ENCODE peak calls at places on chromosomes 13 and 19, in eight cellular contexts. One of them, this sample, is unnamed.
A peak's percentile ranks its signal among the peaks of the same experiment; 100 is the strongest.

GRCh38 chr19:39997595-39998216 is 846 bp downstream of the ZNF546 start:
- DNase-seq in brain microvascular endothelial cell: no peak
- DNase-seq in lower leg skin: no peak
- DNase-seq in epithelial cell of proximal tubule: no peak
- DNase-seq in osteocyte: no peak
- DNase-seq in cardiac muscle cell: peak; percentile 24
- DNase-seq in A549: no peak
- DNase-seq in RWPE1: no peak
- DNase-seq in this sample: no peak

GRCh38 chr19:10518444-10519361 is 1.5 kb upstream of the S1PR5 start:
- DNase-seq in brain microvascular endothelial cell: no peak
- DNase-seq in lower leg skin: no peak
- DNase-seq in epithelial cell of proximal tubule: no peak
- DNase-seq in osteocyte: no peak
- DNase-seq in cardiac muscle cell: no peak
- DNase-seq in A549: no peak
- DNase-seq in RWPE1: no peak
- DNase-seq in this sample: no peak

GRCh38 chr13:79562557-79562956 is 81.6 kb downstream of the NDFIP2 start:
- DNase-seq in brain microvascular endothelial cell: no peak
- DNase-seq in lower leg skin: no peak
- DNase-seq in epithelial cell of proximal tubule: no peak
- DNase-seq in osteocyte: no peak
- DNase-seq in cardiac muscle cell: no peak
- DNase-seq in A549: no peak
- DNase-seq in RWPE1: no peak
- DNase-seq in this sample: no peak

GRCh38 chr13:111567637-111568036 is 247.2 kb downstream of the TEX29 start:
- DNase-seq in brain microvascular endothelial cell: no peak
- DNase-seq in lower leg skin: no peak
- DNase-seq in epithelial cell of proximal tubule: no peak
- DNase-seq in osteocyte: no peak
- DNase-seq in cardiac muscle cell: no peak
- DNase-seq in A549: no peak
- DNase-seq in RWPE1: no peak
- DNase-seq in this sample: no peak

GRCh38 chr13:47639716-47640447 is 361.2 kb downstream of the SUCLA2 start:
- DNase-seq in brain microvascular endothelial cell: no peak
- DNase-seq in lower leg skin: no peak
- DNase-seq in epithelial cell of proximal tubule: no peak
- DNase-seq in osteocyte: no peak
- DNase-seq in cardiac muscle cell: no peak
- DNase-seq in A549: no peak
- DNase-seq in RWPE1: no peak
- DNase-seq in this sample: no peak

GRCh38 chr19:54206030-54206830 is 5.6 kb downstream of the RPS9 start:
- DNase-seq in brain microvascular endothelial cell: no peak
- DNase-seq in lower leg skin: no peak
- DNase-seq in epithelial cell of proximal tubule: no peak
- DNase-seq in osteocyte: no peak
- DNase-seq in cardiac muscle cell: no peak
- DNase-seq in A549: no peak
- DNase-seq in RWPE1: no peak
- DNase-seq in this sample: no peak

GRCh38 chr19:48565090-48565489 is 13.1 kb downstream of the SULT2B1 start:
- DNase-seq in brain microvascular endothelial cell: peak; percentile 45
- DNase-seq in lower leg skin: no peak
- DNase-seq in epithelial cell of proximal tubule: no peak
- DNase-seq in osteocyte: no peak
- DNase-seq in cardiac muscle cell: peak; percentile 40
- DNase-seq in A549: peak; percentile 99
- DNase-seq in RWPE1: no peak
- DNase-seq in this sample: no peak

GRCh38 chr19:44960906-44961734 is 5.9 kb downstream of the CLPTM1 start:
- DNase-seq in brain microvascular endothelial cell: no peak
- DNase-seq in lower leg skin: no peak
- DNase-seq in epithelial cell of proximal tubule: no peak
- DNase-seq in osteocyte: no peak
- DNase-seq in cardiac muscle cell: no peak
- DNase-seq in A549: no peak
- DNase-seq in RWPE1: no peak
- DNase-seq in this sample: no peak

GRCh38 chr13:30037306-30037705 is 186.9 kb upstream of the UBL3 start:
- DNase-seq in brain microvascular endothelial cell: no peak
- DNase-seq in lower leg skin: no peak
- DNase-seq in epithelial cell of proximal tubule: no peak
- DNase-seq in osteocyte: no peak
- DNase-seq in cardiac muscle cell: no peak
- DNase-seq in A549: no peak
- DNase-seq in RWPE1: no peak
- DNase-seq in this sample: no peak

GRCh38 chr13:113001251-113002140 is 32.5 kb downstream of the MCF2L start:
- DNase-seq in brain microvascular endothelial cell: peak; percentile 5
- DNase-seq in lower leg skin: no peak
- DNase-seq in epithelial cell of proximal tubule: no peak
- DNase-seq in osteocyte: no peak
- DNase-seq in cardiac muscle cell: peak; percentile 20
- DNase-seq in A549: no peak
- DNase-seq in RWPE1: no peak
- DNase-seq in this sample: no peak

GRCh38 chr13:39506559-39507390 is 96.2 kb downstream of the LHFPL6 start:
- DNase-seq in brain microvascular endothelial cell: peak; percentile 24
- DNase-seq in lower leg skin: no peak
- DNase-seq in epithelial cell of proximal tubule: no peak
- DNase-seq in osteocyte: no peak
- DNase-seq in cardiac muscle cell: no peak
- DNase-seq in A549: no peak
- DNase-seq in RWPE1: peak; percentile 69
- DNase-seq in this sample: no peak

GRCh38 chr19:38542040-38542439 is 75.7 kb downstream of the MAP4K1 start:
- DNase-seq in brain microvascular endothelial cell: no peak
- DNase-seq in lower leg skin: no peak
- DNase-seq in epithelial cell of proximal tubule: no peak
- DNase-seq in osteocyte: no peak
- DNase-seq in cardiac muscle cell: no peak
- DNase-seq in A549: no peak
- DNase-seq in RWPE1: no peak
- DNase-seq in this sample: no peak

GRCh38 chr19:38543286-38543806 is 74.4 kb downstream of the MAP4K1 start:
- DNase-seq in brain microvascular endothelial cell: no peak
- DNase-seq in lower leg skin: no peak
- DNase-seq in epithelial cell of proximal tubule: no peak
- DNase-seq in osteocyte: no peak
- DNase-seq in cardiac muscle cell: no peak
- DNase-seq in A549: no peak
- DNase-seq in RWPE1: no peak
- DNase-seq in this sample: no peak

GRCh38 chr19:38545596-38545995 is 72.2 kb downstream of the MAP4K1 start:
- DNase-seq in brain microvascular endothelial cell: no peak
- DNase-seq in lower leg skin: no peak
- DNase-seq in epithelial cell of proximal tubule: no peak
- DNase-seq in osteocyte: no peak
- DNase-seq in cardiac muscle cell: peak; percentile 26
- DNase-seq in A549: no peak
- DNase-seq in RWPE1: no peak
- DNase-seq in this sample: no peak

GRCh38 chr19:38544569-38545315 is 73.0 kb downstream of the MAP4K1 start:
- DNase-seq in brain microvascular endothelial cell: no peak
- DNase-seq in lower leg skin: no peak
- DNase-seq in epithelial cell of proximal tubule: no peak
- DNase-seq in osteocyte: no peak
- DNase-seq in cardiac muscle cell: peak; percentile 10
- DNase-seq in A549: no peak
- DNase-seq in RWPE1: no peak
- DNase-seq in this sample: no peak

GRCh38 chr19:38543807-38544568 is 73.8 kb downstream of the MAP4K1 start:
- DNase-seq in brain microvascular endothelial cell: peak; percentile 97
- DNase-seq in lower leg skin: no peak
- DNase-seq in epithelial cell of proximal tubule: no peak
- DNase-seq in osteocyte: no peak
- DNase-seq in cardiac muscle cell: peak; percentile 84
- DNase-seq in A549: peak; percentile 96
- DNase-seq in RWPE1: peak; percentile 94
- DNase-seq in this sample: no peak
- TF ChIP-seq CTCF in brain microvascular endothelial cell: no peak
- TF ChIP-seq CTCF in lower leg skin: no peak
- TF ChIP-seq CTCF in epithelial cell of proximal tubule: peak; percentile 72
- TF ChIP-seq CTCF in osteocyte: no peak
- TF ChIP-seq CTCF in cardiac muscle cell: no peak
- TF ChIP-seq CTCF in A549: no peak
- TF ChIP-seq CTCF in RWPE1: peak; percentile 68
- TF ChIP-seq CTCF in this sample: no peak

DNA sequence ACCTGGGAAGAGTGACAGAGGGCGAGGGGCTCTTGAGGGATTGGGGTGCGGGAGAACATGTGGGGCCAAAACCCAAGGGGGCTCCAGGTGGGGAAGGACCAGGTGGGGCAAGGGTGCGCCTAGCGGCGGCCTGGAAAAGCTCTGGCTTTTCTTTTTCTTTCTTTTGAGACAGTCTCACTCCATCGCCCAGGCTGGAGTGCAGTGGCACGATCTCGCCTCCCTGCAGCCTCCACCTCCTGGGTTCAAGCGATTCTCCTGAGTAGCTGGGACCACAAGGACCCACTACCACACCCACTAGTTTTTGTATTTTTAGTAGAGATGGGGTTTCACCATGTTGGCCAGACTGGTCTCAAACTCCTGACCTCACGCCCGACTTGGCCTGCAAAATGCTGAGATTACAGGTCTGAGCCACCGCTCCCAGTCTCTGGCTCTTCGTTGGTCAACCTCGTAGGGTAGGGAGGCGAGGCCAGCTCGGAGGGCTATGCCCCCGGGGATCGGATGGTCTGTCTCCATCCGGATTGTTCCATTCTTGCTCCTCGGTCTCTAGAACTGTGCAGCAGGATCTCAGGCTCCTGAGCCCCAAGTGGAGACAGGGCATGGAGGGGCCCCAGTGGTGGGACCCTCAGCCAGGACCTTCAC is 3.7 kb downstream of the GADD45B start:
- DNase-seq in brain microvascular endothelial cell: peak; percentile 51
- DNase-seq in lower leg skin: peak; percentile 87
- DNase-seq in epithelial cell of proximal tubule: no peak
- DNase-seq in osteocyte: no peak
- DNase-seq in cardiac muscle cell: no peak
- DNase-seq in A549: no peak
- DNase-seq in RWPE1: no peak
- DNase-seq in this sample: no peak
- TF ChIP-seq CTCF in brain microvascular endothelial cell: peak; percentile 60
- TF ChIP-seq CTCF in lower leg skin: no peak
- TF ChIP-seq CTCF in epithelial cell of proximal tubule: peak; percentile 43
- TF ChIP-seq CTCF in osteocyte: peak; percentile 23
- TF ChIP-seq CTCF in cardiac muscle cell: no peak
- TF ChIP-seq CTCF in A549: no peak
- TF ChIP-seq CTCF in RWPE1: peak; percentile 21
- TF ChIP-seq CTCF in this sample: no peak

GRCh38 chr19:28468701-28469459 is 744.1 kb downstream of the UQCRFS1 start:
- DNase-seq in brain microvascular endothelial cell: peak; percentile 31
- DNase-seq in lower leg skin: no peak
- DNase-seq in epithelial cell of proximal tubule: no peak
- DNase-seq in osteocyte: no peak
- DNase-seq in cardiac muscle cell: peak; percentile 40
- DNase-seq in A549: no peak
- DNase-seq in RWPE1: no peak
- DNase-seq in this sample: no peak
- TF ChIP-seq CTCF in brain microvascular endothelial cell: no peak
- TF ChIP-seq CTCF in lower leg skin: no peak
- TF ChIP-seq CTCF in epithelial cell of proximal tubule: peak; percentile 13
- TF ChIP-seq CTCF in osteocyte: no peak
- TF ChIP-seq CTCF in cardiac muscle cell: no peak
- TF ChIP-seq CTCF in A549: no peak
- TF ChIP-seq CTCF in RWPE1: no peak
- TF ChIP-seq CTCF in this sample: no peak

GRCh38 chr19:3057275-3057714 is 5.0 kb downstream of the TLE5 start:
- DNase-seq in brain microvascular endothelial cell: no peak
- DNase-seq in lower leg skin: peak; percentile 95
- DNase-seq in epithelial cell of proximal tubule: no peak
- DNase-seq in osteocyte: no peak
- DNase-seq in cardiac muscle cell: peak; percentile 90
- DNase-seq in A549: peak; percentile 62
- DNase-seq in RWPE1: peak; percentile 58
- DNase-seq in this sample: no peak
- TF ChIP-seq CTCF in brain microvascular endothelial cell: no peak
- TF ChIP-seq CTCF in lower leg skin: no peak
- TF ChIP-seq CTCF in epithelial cell of proximal tubule: no peak
- TF ChIP-seq CTCF in osteocyte: no peak
- TF ChIP-seq CTCF in cardiac muscle cell: peak; percentile 7
- TF ChIP-seq CTCF in A549: no peak
- TF ChIP-seq CTCF in RWPE1: no peak
- TF ChIP-seq CTCF in this sample: no peak

This sample was measured in HL-60.